ENCODE peak calls at places on chromosomes 13 and 19, in ten cellular contexts. L is HFFc6; B is psoas muscle; F is GOT3; P is amniotic stem cell; Y is hippocampal formation; I is LoVo; D is stimulated activated CD8-positive, alpha-beta memory T cell treated with anti-CD3 and anti-CD28 coated beads, Interleukin-2, amount 100 ng/mL, for 48 hours; E is activated CD4-positive, alpha-beta T cell treated with anti-CD3 and anti-CD28 coated beads, Interleukin-2, amount 50 U/mL, for 24 hours; A is NCI-H1417. Q is an unnamed sample.

GRCh38 chr19:42282036-42282762 is 13.1 kb downstream of the CIC start:
- DNase-seq in L (no peak), B (peak; percentile 65), F (no peak), P (no peak), Y (no peak), I (no peak), D (no peak), E (no peak), A (no peak), Q (peak; percentile 42)

GRCh38 chr19:4852484-4852883 is 15.0 kb downstream of the PLIN3 start:
- DNase-seq in L (no peak), B (no peak), F (no peak), P (no peak), Y (no peak), I (no peak), D (no peak), E (no peak), A (no peak), Q (no peak)

GRCh38 chr13:106533101-106533939 is 2.1 kb downstream of the EFNB2 start:
- DNase-seq in L (peak; percentile 70), B (peak; percentile 91), F (peak; percentile 29), P (peak; percentile 42), Y (peak; percentile 73), I (peak; percentile 76), D (no peak), E (no peak), A (peak; percentile 82), Q (peak; percentile 86)

GRCh38 chr13:33487575-33488243 is 202.2 kb upstream of the STARD13 start:
- DNase-seq in L (peak; percentile 51), B (no peak), F (no peak), P (no peak), Y (peak; percentile 16), I (peak; percentile 19), D (no peak), E (no peak), A (no peak), Q (peak; percentile 63)

GRCh38 chr13:70893832-70894231 is 785.6 kb upstream of the KLHL1 start:
- DNase-seq in L (no peak), B (no peak), F (no peak), P (no peak), Y (no peak), I (no peak), D (no peak), E (no peak), A (no peak), Q (peak; percentile 19)

GRCh38 chr13:50707533-50708096 is 135.9 kb downstream of the DLEU7 start:
- DNase-seq in L (no peak), B (no peak), F (no peak), P (no peak), Y (no peak), I (no peak), D (no peak), E (no peak), A (no peak), Q (no peak)

GRCh38 chr13:33349996-33350826 is 64.7 kb upstream of the STARD13 start:
- DNase-seq in L (no peak), B (peak; percentile 72), F (no peak), P (no peak), Y (no peak), I (peak; percentile 38), D (no peak), E (no peak), A (no peak), Q (peak; percentile 60)

GRCh38 chr13:41610426-41610825 is 153.1 kb downstream of the RGCC start:
- DNase-seq in L (peak; percentile 69), B (peak; percentile 59), F (no peak), P (no peak), Y (no peak), I (peak; percentile 9), D (no peak), E (no peak), A (peak; percentile 13), Q (peak; percentile 80)

GRCh38 chr13:49838989-49839388 is 46.5 kb upstream of the KPNA3 start:
- DNase-seq in L (no peak), B (no peak), F (no peak), P (no peak), Y (no peak), I (peak; percentile 34), D (no peak), E (no peak), A (no peak), Q (no peak)

GRCh38 chr13:75637101-75637774 is 1.1 kb downstream of the LMO7 start:
- DNase-seq in L (no peak), B (no peak), F (no peak), P (no peak), Y (no peak), I (no peak), D (no peak), E (no peak), A (peak; percentile 42), Q (peak; percentile 45)

GRCh38 chr19:54190942-54191670 is at the start of gene TSEN34:
- DNase-seq in L (peak; percentile 60), B (no peak), F (peak; percentile 78), P (peak; percentile 61), Y (peak; percentile 87), I (peak; percentile 87), D (peak; percentile 77), E (peak; percentile 76), A (peak; percentile 94), Q (peak; percentile 78)